ENCODE peak calls at places on chromosomes 4 and X, in ten cellular contexts. U, E, Y, G, C, F, X, O, V and N are unnamed samples.

GRCh38 chr4:650951-651883 is 22.9 kb downstream of the ATP5ME start:
- DNase-seq in U (no peak), E (no peak), Y (no peak), G (no peak), C (no peak), F (no peak), X (no peak), O (no peak), V (peak), N (peak)

GRCh38 chr4:109977854-109978501 is 65.3 kb downstream of the EGF start:
- DNase-seq in U (no peak), E (peak), Y (peak), G (peak), C (no peak), F (peak), X (peak), O (peak), V (peak), N (no peak)

GRCh38 chr4:158016511-158016910 is 156.3 kb downstream of the GASK1B start:
- DNase-seq in U (no peak), E (no peak), Y (no peak), G (no peak), C (no peak), F (no peak), X (peak), O (no peak), V (no peak), N (no peak)

GRCh38 chrX:12128017-12128416 is 10.3 kb upstream of the FRMPD4 start:
- DNase-seq in U (no peak), E (no peak), Y (no peak), G (no peak), C (no peak), F (no peak), X (no peak), O (no peak), V (no peak), N (no peak)

GRCh38 chr4:66433706-66434105 is 763.4 kb upstream of the EPHA5 start:
- DNase-seq in U (no peak), E (no peak), Y (no peak), G (no peak), C (no peak), F (no peak), X (no peak), O (no peak), V (no peak), N (no peak)

GRCh38 chr4:6383019-6383404 is 89.4 kb downstream of the PPP2R2C start:
- DNase-seq in U (no peak), E (no peak), Y (no peak), G (no peak), C (no peak), F (no peak), X (no peak), O (no peak), V (no peak), N (peak)

GRCh38 chrX:103585421-103586313 is at the start of gene TCEAL4:
- DNase-seq in U (peak), E (peak), Y (peak), G (peak), C (peak), F (peak), X (peak), O (no peak), V (peak), N (peak)

GRCh38 chr4:144817081-144817480 is 171.1 kb downstream of the HHIP start:
- DNase-seq in U (no peak), E (no peak), Y (no peak), G (no peak), C (no peak), F (no peak), X (peak), O (no peak), V (no peak), N (no peak)

GRCh38 chr4:7763788-7764187 is 175.9 kb downstream of the AFAP1 start:
- DNase-seq in U (no peak), E (no peak), Y (no peak), G (no peak), C (no peak), F (no peak), X (no peak), O (no peak), V (no peak), N (no peak)

GRCh38 chr4:142416121-142416520 is 430.0 kb downstream of the INPP4B start:
- DNase-seq in U (no peak), E (no peak), Y (no peak), G (no peak), C (no peak), F (no peak), X (peak), O (no peak), V (no peak), N (no peak)

GRCh38 chr4:153322791-153323190 is 21.7 kb upstream of the MND1 start:
- DNase-seq in U (no peak), E (no peak), Y (no peak), G (no peak), C (no peak), F (no peak), X (no peak), O (no peak), V (no peak), N (no peak)

GRCh38 chrX:144918936-144919335 is 328.4 kb upstream of the SPANXN1 start:
- DNase-seq in U (no peak), E (no peak), Y (no peak), G (no peak), C (no peak), F (no peak), X (no peak), O (no peak), V (no peak), N (no peak)